ENCODE peak calls at places on chromosomes 5 and 9, in seven cellular contexts. One of them, this sample, is unnamed.

GRCh38 chr5:127813633-127814171 is 110.5 kb downstream of the CCDC192 start:
- DNase-seq in EL: peak
- DNase-seq in body of pancreas: no peak
- DNase-seq in nucleus accumbens: no peak
- DNase-seq in NCI-H1694 treated with DMSO at 0.1 percent for 48 hours: no peak
- DNase-seq in activated CD4-positive, alpha-beta T cell treated with anti-CD3 and anti-CD28 coated beads, Interleukin-2, amount 50 U/mL, for 1 hour: no peak
- DNase-seq in CD8-positive, alpha-beta memory T cell: no peak
- DNase-seq in this sample: peak

GRCh38 chr5:60958088-60958487 is 13.1 kb downstream of the NDUFAF2 start:
- DNase-seq in EL: no peak
- DNase-seq in body of pancreas: no peak
- DNase-seq in nucleus accumbens: no peak
- DNase-seq in NCI-H1694 treated with DMSO at 0.1 percent for 48 hours: no peak
- DNase-seq in activated CD4-positive, alpha-beta T cell treated with anti-CD3 and anti-CD28 coated beads, Interleukin-2, amount 50 U/mL, for 1 hour: no peak
- DNase-seq in CD8-positive, alpha-beta memory T cell: no peak
- DNase-seq in this sample: no peak

GRCh38 chr5:172411423-172412111 is 42.8 kb downstream of the SH3PXD2B start:
- DNase-seq in EL: no peak
- DNase-seq in body of pancreas: no peak
- DNase-seq in nucleus accumbens: no peak
- DNase-seq in NCI-H1694 treated with DMSO at 0.1 percent for 48 hours: no peak
- DNase-seq in activated CD4-positive, alpha-beta T cell treated with anti-CD3 and anti-CD28 coated beads, Interleukin-2, amount 50 U/mL, for 1 hour: no peak
- DNase-seq in CD8-positive, alpha-beta memory T cell: no peak
- DNase-seq in this sample: no peak

GRCh38 chr5:132639706-132640130 is 18.3 kb upstream of the IL13 start:
- DNase-seq in EL: no peak
- DNase-seq in body of pancreas: no peak
- DNase-seq in nucleus accumbens: no peak
- DNase-seq in NCI-H1694 treated with DMSO at 0.1 percent for 48 hours: no peak
- DNase-seq in activated CD4-positive, alpha-beta T cell treated with anti-CD3 and anti-CD28 coated beads, Interleukin-2, amount 50 U/mL, for 1 hour: no peak
- DNase-seq in CD8-positive, alpha-beta memory T cell: no peak
- DNase-seq in this sample: no peak

GRCh38 chr9:21709464-21710058 is 92.9 kb upstream of the MTAP start:
- DNase-seq in EL: peak
- DNase-seq in body of pancreas: peak
- DNase-seq in nucleus accumbens: no peak
- DNase-seq in NCI-H1694 treated with DMSO at 0.1 percent for 48 hours: peak
- DNase-seq in activated CD4-positive, alpha-beta T cell treated with anti-CD3 and anti-CD28 coated beads, Interleukin-2, amount 50 U/mL, for 1 hour: peak
- DNase-seq in CD8-positive, alpha-beta memory T cell: peak
- DNase-seq in this sample: no peak

GRCh38 chr5:117160361-117160760 is 585.7 kb upstream of the SEMA6A start:
- DNase-seq in EL: no peak
- DNase-seq in body of pancreas: no peak
- DNase-seq in nucleus accumbens: no peak
- DNase-seq in NCI-H1694 treated with DMSO at 0.1 percent for 48 hours: no peak
- DNase-seq in activated CD4-positive, alpha-beta T cell treated with anti-CD3 and anti-CD28 coated beads, Interleukin-2, amount 50 U/mL, for 1 hour: no peak
- DNase-seq in CD8-positive, alpha-beta memory T cell: no peak
- DNase-seq in this sample: no peak

GRCh38 chr5:157541452-157542118 is 34.0 kb downstream of the ADAM19 start:
- DNase-seq in EL: no peak
- DNase-seq in body of pancreas: no peak
- DNase-seq in nucleus accumbens: no peak
- DNase-seq in NCI-H1694 treated with DMSO at 0.1 percent for 48 hours: no peak
- DNase-seq in activated CD4-positive, alpha-beta T cell treated with anti-CD3 and anti-CD28 coated beads, Interleukin-2, amount 50 U/mL, for 1 hour: peak
- DNase-seq in CD8-positive, alpha-beta memory T cell: no peak
- DNase-seq in this sample: no peak

GRCh38 chr5:9358961-9359686 is 186.8 kb downstream of the SEMA5A start:
- DNase-seq in EL: peak
- DNase-seq in body of pancreas: no peak
- DNase-seq in nucleus accumbens: no peak
- DNase-seq in NCI-H1694 treated with DMSO at 0.1 percent for 48 hours: no peak
- DNase-seq in activated CD4-positive, alpha-beta T cell treated with anti-CD3 and anti-CD28 coated beads, Interleukin-2, amount 50 U/mL, for 1 hour: no peak
- DNase-seq in CD8-positive, alpha-beta memory T cell: no peak
- DNase-seq in this sample: peak

GRCh38 chr9:13330396-13331004 is 51.0 kb upstream of the MPDZ start:
- DNase-seq in EL: no peak
- DNase-seq in body of pancreas: peak
- DNase-seq in nucleus accumbens: no peak
- DNase-seq in NCI-H1694 treated with DMSO at 0.1 percent for 48 hours: no peak
- DNase-seq in activated CD4-positive, alpha-beta T cell treated with anti-CD3 and anti-CD28 coated beads, Interleukin-2, amount 50 U/mL, for 1 hour: no peak
- DNase-seq in CD8-positive, alpha-beta memory T cell: no peak
- DNase-seq in this sample: no peak

GRCh38 chr5:126137771-126138474 is 285.3 kb upstream of the GRAMD2B start:
- DNase-seq in EL: peak
- DNase-seq in body of pancreas: no peak
- DNase-seq in nucleus accumbens: no peak
- DNase-seq in NCI-H1694 treated with DMSO at 0.1 percent for 48 hours: no peak
- DNase-seq in activated CD4-positive, alpha-beta T cell treated with anti-CD3 and anti-CD28 coated beads, Interleukin-2, amount 50 U/mL, for 1 hour: no peak
- DNase-seq in CD8-positive, alpha-beta memory T cell: no peak
- DNase-seq in this sample: peak

This sample was measured in astrocyte.